ENCODE peak calls at places on chromosomes 3 and 15, in four cellular contexts. S, Q, Z and U are unnamed samples.

GRCh38 chr3:57958642-57959406 is 49.4 kb upstream of the FLNB start:
- DNase-seq in S (no peak), Q (no peak), Z (peak; percentile 63), U (no peak)

GRCh38 chr3:143811602-143812001 is 36.7 kb downstream of the SLC9A9 start:
- DNase-seq in S (no peak), Q (peak; percentile 33), Z (no peak), U (no peak)

GRCh38 chr3:179473565-179473964 is 22.3 kb upstream of the GNB4 start:
- DNase-seq in S (no peak), Q (no peak), Z (no peak), U (no peak)

GRCh38 chr3:130442284-130442683 is 74.7 kb upstream of the COL6A6 start:
- DNase-seq in S (peak; percentile 6), Q (no peak), Z (no peak), U (peak; percentile 77)

GRCh38 chr15:50458301-50458700 is 34.1 kb downstream of the USP8 start:
- DNase-seq in S (no peak), Q (no peak), Z (peak; percentile 55), U (no peak)

GRCh38 chr15:25862087-25862468 is 1.0 kb downstream of the ATP10A start:
- DNase-seq in S (no peak), Q (no peak), Z (peak; percentile 29), U (peak; percentile 60)

GRCh38 chr3:157662171-157662570 is 159.0 kb upstream of the VEPH1 start:
- DNase-seq in S (no peak), Q (no peak), Z (no peak), U (no peak)

GRCh38 chr3:51275096-51275805 is 109.8 kb upstream of the MANF start:
- DNase-seq in S (no peak), Q (no peak), Z (no peak), U (no peak)

GRCh38 chr3:39287216-39287858 is 7.5 kb upstream of the CX3CR1 start:
- DNase-seq in S (no peak), Q (no peak), Z (no peak), U (no peak)

GRCh38 chr3:180626844-180627243 is 24.9 kb downstream of the TTC14 start:
- DNase-seq in S (no peak), Q (no peak), Z (no peak), U (no peak)

GRCh38 chr15:82044373-82045178 is 1.2 kb downstream of the MEX3B start:
- DNase-seq in S (peak; percentile 84), Q (peak; percentile 55), Z (peak; percentile 84), U (peak; percentile 87)

GRCh38 chr3:10707089-10707983 is 108.7 kb upstream of the SLC6A11 start:
- DNase-seq in S (peak; percentile 58), Q (no peak), Z (no peak), U (peak; percentile 83)

GRCh38 chr3:37290551-37290950 is 116.2 kb upstream of the LRRFIP2 start:
- DNase-seq in S (peak; percentile 29), Q (no peak), Z (peak; percentile 80), U (no peak)

GRCh38 chr3:151146071-151146730 is 56.8 kb downstream of the GPR171 start:
- DNase-seq in S (peak; percentile 86), Q (peak; percentile 78), Z (peak; percentile 57), U (peak; percentile 91)

GRCh38 chr15:61794881-61795280 is 265.4 kb downstream of the VPS13C start:
- DNase-seq in S (no peak), Q (no peak), Z (no peak), U (no peak)

GRCh38 chr3:11096266-11097135 is 57.8 kb upstream of the HRH1 start:
- DNase-seq in S (peak; percentile 57), Q (peak; percentile 38), Z (peak; percentile 92), U (peak; percentile 87)

GRCh38 chr3:113532698-113533533 is 561 bp downstream of the SIDT1 start:
- DNase-seq in S (peak; percentile 67), Q (peak; percentile 49), Z (peak; percentile 6), U (peak; percentile 76)

GRCh38 chr3:113533534-113533892 is 1.2 kb downstream of the SIDT1 start:
- DNase-seq in S (no peak), Q (no peak), Z (no peak), U (no peak)

GRCh38 chr3:113535898-113536297 is 3.5 kb downstream of the SIDT1 start:
- DNase-seq in S (peak; percentile 27), Q (no peak), Z (no peak), U (peak; percentile 51)

GRCh38 chr3:113534365-113534764 is 2.0 kb downstream of the SIDT1 start:
- DNase-seq in S (no peak), Q (no peak), Z (no peak), U (no peak)

DNA sequence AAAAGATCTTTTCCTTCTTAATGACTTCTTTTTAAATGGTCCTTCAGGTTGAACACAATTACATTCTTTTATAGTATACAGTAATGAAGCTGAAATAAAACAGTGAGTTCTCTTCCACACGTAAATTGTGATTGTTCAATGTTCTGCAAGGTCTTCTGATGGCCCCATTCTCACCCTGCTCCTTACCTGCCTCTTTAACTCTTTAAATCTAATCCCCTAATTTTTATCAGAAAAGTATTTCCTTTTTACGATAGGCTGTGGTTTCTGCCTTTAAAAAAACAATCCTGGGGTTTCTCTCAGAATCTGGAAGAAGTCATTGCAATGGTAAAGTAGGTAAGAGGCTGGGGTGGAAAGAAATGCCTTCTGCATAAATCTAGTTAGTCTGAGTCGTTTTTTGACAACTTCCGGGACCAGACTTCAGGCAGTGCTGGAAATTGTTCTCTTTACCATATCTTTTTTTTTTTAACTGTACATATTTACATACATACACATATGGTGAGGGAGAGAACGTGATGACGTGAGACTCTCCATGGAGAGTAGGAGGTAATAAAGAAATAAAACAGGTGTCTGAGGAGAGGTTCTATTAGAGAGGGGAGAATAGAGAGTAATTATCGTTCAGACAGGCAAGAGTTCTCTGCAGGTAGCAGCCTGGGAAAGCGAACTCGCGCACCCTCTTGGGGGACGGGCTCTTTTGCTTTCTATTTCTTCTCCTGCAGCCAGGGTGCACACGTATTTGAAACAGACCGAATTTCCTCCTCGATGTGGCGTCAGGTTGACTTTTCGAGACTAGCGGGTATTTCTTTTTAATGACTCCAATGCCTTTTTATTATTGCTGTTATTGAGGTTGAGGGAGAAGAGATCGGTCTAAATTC is at the start of gene SIDT1:
- DNase-seq in S (peak; percentile 39), Q (peak; percentile 78), Z (peak; percentile 15), U (peak; percentile 65)
- H3K9ac ChIP-seq in S (no peak within 1 kb of the TSS), Q (peak within 1 kb of the TSS; percentile 96), Z (no peak within 1 kb of the TSS), U (no peak within 1 kb of the TSS)

GRCh38 chr3:54427501-54427900 is 305.1 kb downstream of the CACNA2D3 start:
- DNase-seq in S (no peak), Q (no peak), Z (no peak), U (no peak)

GRCh38 chr3:54426431-54426830 is 304.1 kb downstream of the CACNA2D3 start:
- DNase-seq in S (no peak), Q (no peak), Z (peak; percentile 10), U (no peak)

GRCh38 chr3:54432975-54433374 is 310.6 kb downstream of the CACNA2D3 start:
- DNase-seq in S (no peak), Q (no peak), Z (no peak), U (no peak)

GRCh38 chr3:54424283-54424682 is 301.9 kb downstream of the CACNA2D3 start:
- DNase-seq in S (no peak), Q (no peak), Z (no peak), U (no peak)

GRCh38 chr3:54427951-54428871 is 305.9 kb downstream of the CACNA2D3 start:
- DNase-seq in S (peak; percentile 80), Q (peak; percentile 60), Z (peak; percentile 81), U (peak; percentile 86)
- H3K9ac ChIP-seq in S (no peak overlapping the region), Q (no peak overlapping the region), Z (no peak overlapping the region), U (no peak overlapping the region)

DNA sequence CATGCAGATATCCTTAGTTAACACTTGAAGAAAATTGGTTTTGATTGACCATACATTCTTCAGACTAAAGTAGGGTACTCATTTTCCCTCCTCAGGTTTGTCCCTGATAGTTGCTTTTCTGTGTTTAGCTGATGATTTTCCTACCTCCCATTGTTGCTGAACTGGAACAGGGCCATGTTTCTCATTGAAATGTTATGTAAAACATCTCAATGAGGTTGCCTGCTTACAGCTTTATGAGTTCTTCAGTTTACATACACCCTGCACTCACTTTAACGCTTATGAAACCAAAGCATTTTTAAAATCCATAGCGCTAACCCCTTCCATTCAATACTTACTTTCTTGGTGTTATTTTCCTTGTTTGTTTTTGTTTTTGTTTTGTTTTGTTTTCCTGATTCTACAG is 61.9 kb downstream of the HMG20A start:
- DNase-seq in S (no peak), Q (no peak), Z (peak; percentile 90), U (no peak)
- H3K9ac ChIP-seq in S (no peak overlapping the region), Q (no peak overlapping the region), Z (no peak overlapping the region), U (no peak overlapping the region)

DNA sequence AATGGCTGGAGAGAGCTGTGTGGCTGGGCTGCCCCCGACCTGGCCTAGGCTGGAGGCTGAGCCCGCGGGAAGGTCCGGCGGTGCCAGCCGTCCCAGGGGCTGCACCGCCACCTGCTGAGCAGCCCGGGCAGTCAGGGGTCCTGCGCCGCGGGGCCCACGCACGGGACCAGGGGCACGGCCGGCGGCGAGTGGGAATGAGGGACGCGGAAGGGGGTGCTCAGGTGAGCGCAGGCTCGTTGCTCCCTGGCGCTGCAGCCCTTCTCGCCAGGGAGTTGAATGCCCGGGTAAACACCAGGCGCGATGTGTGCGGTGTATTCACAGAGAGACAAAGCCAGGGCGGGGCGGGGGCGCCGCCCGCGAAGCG is 666 bp upstream of the SEMA3F start:
- DNase-seq in S (no peak), Q (no peak), Z (no peak), U (no peak)
- H3K9ac ChIP-seq in S (no peak overlapping the region), Q (peak overlapping the region; percentile 46), Z (no peak overlapping the region), U (no peak overlapping the region)

DNA sequence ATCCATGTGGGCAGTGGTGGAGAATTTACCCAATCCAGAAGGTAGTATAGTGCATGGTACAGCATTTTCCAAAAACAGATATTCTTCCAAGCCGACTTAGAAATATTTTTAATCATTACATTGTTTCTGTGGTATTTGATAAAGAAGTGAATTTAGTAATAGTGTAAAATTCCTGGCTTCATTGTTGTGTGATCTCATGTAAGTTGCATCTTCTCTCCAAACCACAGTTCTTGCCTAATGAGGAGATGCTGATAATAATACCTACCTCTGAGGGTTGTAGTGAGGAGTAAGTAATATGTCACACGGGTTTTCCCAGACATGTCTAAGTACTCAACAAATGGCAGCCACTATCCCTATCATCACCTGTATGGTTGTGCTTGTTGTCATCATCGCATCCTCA is 167.3 kb downstream of the SLCO3A1 start:
- DNase-seq in S (no peak), Q (no peak), Z (peak; percentile 88), U (no peak)
- H3K9ac ChIP-seq in S (no peak overlapping the region), Q (no peak overlapping the region), Z (no peak overlapping the region), U (no peak overlapping the region)

GRCh38 chr15:76164602-76165001 is 104.8 kb downstream of the TMEM266 start:
- DNase-seq in S (no peak), Q (no peak), Z (no peak), U (no peak)

GRCh38 chr15:76161153-76162049 is 101.6 kb downstream of the TMEM266 start:
- DNase-seq in S (no peak), Q (no peak), Z (peak; percentile 16), U (no peak)

GRCh38 chr15:76163429-76164020 is 103.7 kb downstream of the TMEM266 start:
- DNase-seq in S (no peak), Q (peak; percentile 63), Z (no peak), U (no peak)

GRCh38 chr15:76162050-76162425 is 102.3 kb downstream of the TMEM266 start:
- DNase-seq in S (no peak), Q (no peak), Z (no peak), U (no peak)

DNA sequence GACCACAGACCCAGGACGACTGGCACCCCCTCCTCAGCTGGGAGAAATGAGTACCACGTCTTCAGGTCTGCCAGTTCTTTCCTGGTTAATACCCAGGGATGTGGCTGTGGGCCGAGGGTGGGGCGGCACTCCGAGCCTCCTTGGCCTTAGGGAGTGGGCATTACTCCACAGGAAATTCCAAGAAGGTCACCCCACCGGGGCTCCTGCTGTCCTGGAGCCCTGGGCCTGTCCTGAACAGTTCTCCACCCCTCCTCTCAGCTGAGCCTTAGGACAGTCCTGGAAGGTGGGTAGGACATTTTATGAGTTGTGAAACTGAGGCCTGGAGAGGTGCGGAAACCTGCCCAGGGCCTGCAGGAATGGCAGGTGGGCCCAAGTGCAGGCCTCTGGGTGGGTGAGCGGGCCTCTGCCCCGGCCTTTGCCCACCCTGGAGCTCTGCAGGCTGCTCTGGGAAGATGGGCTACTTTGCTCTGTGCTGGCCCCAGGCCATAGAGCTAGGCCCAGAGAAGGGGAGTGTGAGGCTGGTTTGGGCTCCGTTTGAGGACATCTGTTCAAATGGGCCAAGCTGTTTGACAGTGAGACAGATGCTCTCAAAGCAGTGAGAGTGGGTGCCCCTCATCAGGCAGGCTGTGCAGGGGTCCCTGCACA is 103.1 kb downstream of the TMEM266 start:
- DNase-seq in S (no peak), Q (no peak), Z (no peak), U (no peak)
- H3K9ac ChIP-seq in S (no peak overlapping the region), Q (no peak overlapping the region), Z (no peak overlapping the region), U (no peak overlapping the region)